ENCODE peak calls at places on chromosomes 4 and X, in six cellular contexts. V, U, Y, W, S and X are unnamed samples.

GRCh38 chrX:45849261-45849660 is 648.6 kb upstream of the DIPK2B start:
- DNase-seq in S (no peak), U (peak), Y (no peak), V (peak), W (peak), X (peak)

GRCh38 chr4:22389240-22389871 is 126.5 kb downstream of the ADGRA3 start:
- DNase-seq in U (peak), S (no peak), W (peak), V (peak), Y (no peak), X (peak)

GRCh38 chr4:2285665-2286381 is 23.9 kb upstream of the MXD4 start:
- DNase-seq in U (no peak), W (no peak), Y (no peak), V (no peak), S (no peak), X (no peak)

GRCh38 chr4:141697116-141697515 is 60.7 kb downstream of the IL15 start:
- DNase-seq in V (no peak), Y (no peak), W (no peak), U (no peak), S (no peak), X (no peak)

GRCh38 chr4:2363056-2363719 is 55.3 kb downstream of the ZFYVE28 start:
- DNase-seq in Y (no peak), U (no peak), W (no peak), S (no peak), V (no peak), X (peak)

GRCh38 chrX:70970482-70970999 is 39.6 kb upstream of the SLC7A3 start:
- DNase-seq in U (no peak), V (peak), S (no peak), W (peak), Y (no peak), X (peak)

GRCh38 chrX:41333994-41334865 is at the start of gene DDX3X:
- DNase-seq in U (peak), Y (peak), W (peak), S (peak), V (peak), X (peak)

GRCh38 chr4:172073590-172073989 is 260.4 kb downstream of the GALNTL6 start:
- DNase-seq in V (no peak), Y (no peak), W (no peak), U (no peak), S (no peak), X (no peak)

GRCh38 chr4:71206763-71207162 is 132.1 kb upstream of the SLC4A4 start:
- DNase-seq in S (no peak), W (no peak), Y (no peak), U (no peak), V (no peak), X (no peak)

GRCh38 chrX:17697191-17697590 is 40.1 kb upstream of the SCML1 start:
- DNase-seq in U (no peak), Y (no peak), S (no peak), W (no peak), V (no peak), X (no peak)

GRCh38 chrX:111736571-111736970 is 55.6 kb downstream of the ALG13 start:
- DNase-seq in S (no peak), U (no peak), V (no peak), Y (no peak), W (no peak), X (no peak)

GRCh38 chr4:60403986-60404385 is 796.1 kb upstream of the ADGRL3 start:
- DNase-seq in U (no peak), V (no peak), W (no peak), S (no peak), Y (no peak), X (no peak)

GRCh38 chr4:42676066-42676951 is 19.4 kb upstream of the ATP8A1 start:
- DNase-seq in W (peak), S (no peak), U (no peak), Y (no peak), V (no peak), X (no peak)

GRCh38 chrX:80285131-80285773 is 135.0 kb upstream of the TENT5D start:
- DNase-seq in V (peak), S (peak), Y (no peak), W (peak), U (no peak), X (peak)

GRCh38 chrX:14676431-14676830 is 147.1 kb downstream of the GLRA2 start:
- DNase-seq in Y (no peak), S (no peak), V (no peak), W (no peak), U (no peak), X (no peak)

GRCh38 chr4:189771696-189772361 is 168.8 kb upstream of the FRG1 start:
- DNase-seq in U (no peak), V (no peak), Y (no peak), W (no peak), S (no peak), X (no peak)

GRCh38 chr4:71497078-71497477 is 158.3 kb downstream of the SLC4A4 start:
- DNase-seq in V (no peak), W (no peak), Y (no peak), S (no peak), U (no peak), X (no peak)

GRCh38 chr4:77852892-77853495 is 9.6 kb upstream of the MRPL1 start:
- DNase-seq in S (no peak), Y (peak), U (no peak), W (no peak), V (no peak), X (no peak)

GRCh38 chr4:2059034-2059725 is at the start of gene NAT8L:
- DNase-seq in V (peak), S (no peak), U (peak), W (peak), Y (no peak), X (peak)

GRCh38 chr4:4268753-4269152 is 20.7 kb upstream of the TMEM128 start:
- DNase-seq in U (no peak), S (no peak), V (no peak), Y (no peak), W (no peak), X (no peak)

GRCh38 chr4:4269856-4270255 is 20.1 kb downstream of the LYAR start:
- DNase-seq in U (no peak), S (no peak), V (no peak), Y (no peak), W (no peak), X (no peak)

GRCh38 chr4:4271912-4272311 is 18.0 kb downstream of the LYAR start:
- DNase-seq in S (no peak), W (peak), Y (no peak), U (no peak), V (no peak), X (no peak)

GRCh38 chr4:4269326-4269725 is 20.6 kb downstream of the LYAR start:
- DNase-seq in V (no peak), U (no peak), W (no peak), S (no peak), Y (no peak), X (no peak)

DNA sequence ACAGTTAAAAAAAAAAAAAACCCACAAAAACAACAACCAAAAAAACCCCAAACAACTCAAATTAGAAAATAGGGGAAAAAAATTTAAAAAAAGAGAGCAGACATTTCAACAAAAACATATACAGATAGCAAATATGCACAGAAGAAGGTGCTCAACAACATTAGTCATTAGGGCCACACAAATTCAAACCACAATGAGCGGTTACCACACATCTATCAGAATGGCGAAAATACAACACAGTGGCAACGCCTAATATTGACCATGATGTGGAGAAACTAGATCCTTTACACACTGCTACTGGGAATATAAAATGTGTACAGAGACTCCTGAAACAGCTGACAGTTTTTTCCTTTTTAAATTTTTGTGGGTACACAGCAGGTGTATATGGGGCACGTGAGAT is 19.4 kb downstream of the LYAR start:
- DNase-seq in Y (no peak), S (no peak), W (no peak), V (no peak), U (no peak), X (no peak)
- TF ChIP-seq JUND in Y (no peak), S (no peak), W (no peak), V (no peak), U (no peak), X (no peak)

GRCh38 chr4:178296669-178297068 is 854.4 kb upstream of the AGA start:
- DNase-seq in U (no peak), S (no peak), W (no peak), Y (no peak), V (no peak), X (no peak)

GRCh38 chr4:178293601-178294000 is 851.4 kb upstream of the AGA start:
- DNase-seq in Y (no peak), V (no peak), U (no peak), W (no peak), S (no peak), X (no peak)
- TF ChIP-seq JUND in Y (no peak), V (no peak), U (no peak), W (no peak), S (no peak), X (no peak)

GRCh38 chrX:35166023-35166422 is 223.4 kb downstream of the FAM47B start:
- DNase-seq in V (no peak), U (no peak), Y (no peak), W (no peak), S (no peak), X (no peak)
- TF ChIP-seq JUND in V (no peak), U (no peak), Y (no peak), W (no peak), S (no peak), X (no peak)

GRCh38 chrX:1734806-1735205 is 119.9 kb downstream of the ASMT start:
- DNase-seq in U (no peak), V (no peak), S (no peak), W (no peak), Y (no peak), X (peak)
- TF ChIP-seq JUND in U (no peak), V (no peak), S (no peak), W (no peak), Y (no peak), X (no peak)

DNA sequence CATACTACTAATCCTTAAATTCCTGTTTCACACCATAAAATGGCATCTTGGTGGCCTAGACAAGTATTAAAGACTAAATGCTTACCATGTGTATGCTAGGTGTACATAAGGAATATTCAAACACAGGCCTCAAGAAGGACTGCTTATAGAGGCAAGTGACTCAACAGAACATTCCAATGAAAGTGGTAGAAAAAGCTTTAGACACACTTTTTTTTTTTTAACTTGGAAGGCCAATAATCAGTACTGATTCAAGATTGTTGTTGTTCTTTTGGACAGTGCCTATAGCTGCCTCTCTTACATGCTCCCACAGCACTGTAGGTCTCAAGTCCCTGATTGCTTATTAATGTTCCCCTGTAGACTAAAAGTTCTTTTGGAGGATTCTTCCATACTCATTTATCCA is 77.6 kb downstream of the FBXL5 start:
- DNase-seq in V (no peak), Y (no peak), W (no peak), S (no peak), U (no peak), X (no peak)
- TF ChIP-seq JUND in V (no peak), Y (no peak), W (no peak), S (no peak), U (no peak), X (no peak)

GRCh38 chr4:155207534-155208257 is 740 bp upstream of the NPY2R start:
- DNase-seq in W (peak), V (no peak), S (peak), U (no peak), Y (no peak), X (peak)
- TF ChIP-seq JUND in W (no peak), V (no peak), S (no peak), U (no peak), Y (no peak), X (no peak)